ENCODE peak calls at places on chromosome 19, in five cellular contexts. One of them, this sample, is unnamed.

GRCh38 chr19:34962945-34963530 is 991 bp downstream of the ZNF792 start:
- DNase-seq in A172: no peak
- DNase-seq in fibroblast of lung: no peak
- DNase-seq in stimulated activated CD8-positive, alpha-beta memory T cell treated with anti-CD3 and anti-CD28 coated beads, Interleukin-2, amount 100 ng/mL, for 48 hours: no peak
- DNase-seq in kidney glomerular epithelial cell: no peak
- DNase-seq in this sample: no peak

GRCh38 chr19:35724560-35724959 is 6.8 kb downstream of the KMT2B start:
- DNase-seq in kidney glomerular epithelial cell: no peak
- DNase-seq in stimulated activated CD8-positive, alpha-beta memory T cell treated with anti-CD3 and anti-CD28 coated beads, Interleukin-2, amount 100 ng/mL, for 48 hours: no peak
- DNase-seq in A172: no peak
- DNase-seq in fibroblast of lung: no peak
- DNase-seq in this sample: no peak

GRCh38 chr19:32662186-32662585 is 12.8 kb downstream of the ANKRD27 start:
- DNase-seq in kidney glomerular epithelial cell: no peak
- DNase-seq in A172: peak; percentile 14
- DNase-seq in stimulated activated CD8-positive, alpha-beta memory T cell treated with anti-CD3 and anti-CD28 coated beads, Interleukin-2, amount 100 ng/mL, for 48 hours: no peak
- DNase-seq in fibroblast of lung: peak; percentile 52
- DNase-seq in this sample: no peak

GRCh38 chr19:49333426-49334288 is 1.5 kb upstream of the CD37 start:
- DNase-seq in stimulated activated CD8-positive, alpha-beta memory T cell treated with anti-CD3 and anti-CD28 coated beads, Interleukin-2, amount 100 ng/mL, for 48 hours: peak; percentile 44
- DNase-seq in A172: no peak
- DNase-seq in fibroblast of lung: no peak
- DNase-seq in kidney glomerular epithelial cell: no peak
- DNase-seq in this sample: peak; percentile 53

GRCh38 chr19:13033819-13034611 is 38.7 kb downstream of the NFIX start:
- DNase-seq in A172: peak; percentile 75
- DNase-seq in kidney glomerular epithelial cell: no peak
- DNase-seq in fibroblast of lung: peak; percentile 69
- DNase-seq in stimulated activated CD8-positive, alpha-beta memory T cell treated with anti-CD3 and anti-CD28 coated beads, Interleukin-2, amount 100 ng/mL, for 48 hours: peak; percentile 48
- DNase-seq in this sample: no peak

GRCh38 chr19:869245-870177 is 10.0 kb downstream of the CFD start:
- DNase-seq in fibroblast of lung: peak; percentile 96
- DNase-seq in A172: peak; percentile 91
- DNase-seq in kidney glomerular epithelial cell: no peak
- DNase-seq in stimulated activated CD8-positive, alpha-beta memory T cell treated with anti-CD3 and anti-CD28 coated beads, Interleukin-2, amount 100 ng/mL, for 48 hours: no peak
- DNase-seq in this sample: no peak

GRCh38 chr19:28023064-28023463 is 1189.9 kb downstream of the UQCRFS1 start:
- DNase-seq in fibroblast of lung: peak; percentile 97
- DNase-seq in kidney glomerular epithelial cell: peak; percentile 77
- DNase-seq in A172: peak; percentile 30
- DNase-seq in stimulated activated CD8-positive, alpha-beta memory T cell treated with anti-CD3 and anti-CD28 coated beads, Interleukin-2, amount 100 ng/mL, for 48 hours: no peak
- DNase-seq in this sample: no peak

GRCh38 chr19:52936151-52936957 is 13.1 kb upstream of the ZNF888 start:
- DNase-seq in stimulated activated CD8-positive, alpha-beta memory T cell treated with anti-CD3 and anti-CD28 coated beads, Interleukin-2, amount 100 ng/mL, for 48 hours: no peak
- DNase-seq in fibroblast of lung: no peak
- DNase-seq in A172: peak; percentile 73
- DNase-seq in kidney glomerular epithelial cell: no peak
- DNase-seq in this sample: no peak

GRCh38 chr19:6250024-6250605 is 29.7 kb downstream of the MLLT1 start:
- DNase-seq in stimulated activated CD8-positive, alpha-beta memory T cell treated with anti-CD3 and anti-CD28 coated beads, Interleukin-2, amount 100 ng/mL, for 48 hours: no peak
- DNase-seq in A172: peak; percentile 27
- DNase-seq in kidney glomerular epithelial cell: no peak
- DNase-seq in fibroblast of lung: peak; percentile 89
- DNase-seq in this sample: no peak